ENCODE peak calls at places on chromosomes 4 and X, in four cellular contexts. L, S, F and O are unnamed samples.

GRCh38 chr4:3355266-3355748 is 62.5 kb downstream of the RGS12 start:
- DNase-seq in L (no peak), S (peak; percentile 64), F (no peak), O (no peak)

GRCh38 chr4:21649691-21650090 is 298.9 kb downstream of the KCNIP4 start:
- DNase-seq in L (no peak), F (no peak), S (no peak), O (no peak)

GRCh38 chr4:80361329-80361900 is 25.9 kb downstream of the CFAP299 start:
- DNase-seq in L (peak; percentile 8), F (peak; percentile 61), S (peak; percentile 76), O (peak; percentile 68)

GRCh38 chr4:185182196-185182595 is 21.6 kb downstream of the CFAP97 start:
- DNase-seq in S (no peak), F (peak; percentile 60), L (no peak), O (no peak)

GRCh38 chrX:23854945-23855344 is 52.8 kb downstream of the APOO start:
- DNase-seq in F (no peak), L (no peak), S (no peak), O (no peak)

GRCh38 chrX:102768984-102769761 is 48.6 kb downstream of the GPRASP3 start:
- DNase-seq in S (peak; percentile 88), L (peak; percentile 88), F (peak; percentile 88), O (peak; percentile 96)

GRCh38 chrX:3192835-3193234 is 151.6 kb downstream of the ARSF start:
- DNase-seq in F (no peak), L (no peak), S (no peak), O (no peak)

GRCh38 chr4:54695359-54696149 is 37.8 kb downstream of the KIT start:
- DNase-seq in L (peak; percentile 46), S (no peak), F (no peak), O (no peak)

GRCh38 chr4:110516106-110516922 is 40.4 kb downstream of the ENPEP start:
- DNase-seq in S (peak; percentile 78), L (peak; percentile 73), F (peak; percentile 92), O (peak; percentile 78)

GRCh38 chrX:148380614-148381561 is 119.5 kb upstream of the AFF2 start:
- DNase-seq in L (no peak), S (peak; percentile 65), F (no peak), O (no peak)

GRCh38 chrX:23819385-23820234 is 36.6 kb downstream of the SAT1 start:
- DNase-seq in L (no peak), S (no peak), F (no peak), O (no peak)

GRCh38 chrX:54921427-54922021 is 900 bp downstream of the TRO start:
- DNase-seq in S (no peak), F (peak; percentile 78), L (peak; percentile 92), O (no peak)

GRCh38 chr4:110586137-110586850 is 36.6 kb downstream of the PITX2 start:
- DNase-seq in S (peak; percentile 37), L (peak; percentile 42), F (peak; percentile 79), O (peak; percentile 72)

GRCh38 chrX:13339607-13340006 is 19.8 kb upstream of the ATXN3L start:
- DNase-seq in F (no peak), L (no peak), S (no peak), O (no peak)

GRCh38 chr4:98522603-98523395 is 135.6 kb downstream of the TSPAN5 start:
- DNase-seq in S (no peak), F (no peak), L (peak; percentile 65), O (peak; percentile 74)

GRCh38 chrX:63918611-63919010 is 133.6 kb upstream of the ARHGEF9 start:
- DNase-seq in F (peak; percentile 54), S (peak; percentile 0), L (peak; percentile 4), O (no peak)

GRCh38 chr4:73763877-73764276 is 23.5 kb downstream of the CXCL8 start:
- DNase-seq in F (no peak), S (no peak), L (no peak), O (no peak)

GRCh38 chr4:27702710-27703431 is 842.2 kb downstream of the STIM2 start:
- DNase-seq in F (peak; percentile 69), S (peak; percentile 9), L (peak; percentile 41), O (peak; percentile 49)

GRCh38 chr4:39061450-39061849 is 582 bp upstream of the KLHL5 start:
- DNase-seq in L (no peak), S (no peak), F (no peak), O (no peak)
- TF ChIP-seq EZH2phosphoT487 in L (no peak), S (no peak), F (no peak), O (no peak)

GRCh38 chr4:57661707-57662106 is 551.5 kb upstream of the IGFBP7 start:
- DNase-seq in L (no peak), S (no peak), F (no peak), O (no peak)
- H2AFZ ChIP-seq in L (no peak overlapping the region), S (no peak overlapping the region), F (peak overlapping the region; percentile 65), O (no peak overlapping the region)

DNA sequence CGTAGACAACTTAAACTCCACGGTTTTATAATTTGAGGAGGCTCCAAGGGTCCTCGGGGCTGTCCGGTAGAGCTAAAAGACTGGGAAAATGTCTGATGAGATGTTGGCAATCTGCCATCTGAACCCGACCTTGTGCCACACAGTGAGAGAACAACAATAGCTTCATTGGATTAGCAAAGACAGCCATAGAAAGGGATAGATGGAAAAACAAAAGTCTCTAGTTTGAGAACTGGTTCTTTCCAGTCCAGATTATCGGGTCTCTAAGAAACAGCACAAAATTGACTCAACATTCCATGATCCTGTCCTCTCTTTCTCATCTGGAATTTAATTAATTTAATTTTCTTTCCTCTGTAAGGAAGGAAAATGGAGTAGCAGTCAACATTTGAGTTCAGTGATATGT is 31.6 kb downstream of the CD40LG start:
- DNase-seq in F (no peak), L (peak; percentile 6), S (no peak), O (no peak)
- TF ChIP-seq EZH2phosphoT487 in F (no peak), L (no peak), S (no peak), O (no peak)

GRCh38 chr4:6781561-6781960 is 966 bp upstream of the KIAA0232 start:
- DNase-seq in F (no peak), S (peak; percentile 26), L (no peak), O (no peak)

GRCh38 chr4:6781113-6781512 is 1.4 kb upstream of the KIAA0232 start:
- DNase-seq in L (no peak), S (no peak), F (no peak), O (no peak)

GRCh38 chr4:6778435-6778834 is 4.1 kb upstream of the KIAA0232 start:
- DNase-seq in S (no peak), L (no peak), F (no peak), O (no peak)

GRCh38 chr4:6777636-6778281 is 4.8 kb upstream of the KIAA0232 start:
- DNase-seq in L (no peak), S (no peak), F (no peak), O (no peak)

GRCh38 chr4:6779667-6780565 is 2.6 kb upstream of the KIAA0232 start:
- DNase-seq in F (peak; percentile 71), L (peak; percentile 72), S (no peak), O (no peak)
- H2AFZ ChIP-seq in F (peak overlapping the region; percentile 95), L (peak overlapping the region; percentile 56), S (no peak overlapping the region), O (no peak overlapping the region)

GRCh38 chr4:20248155-20248558 is 3.5 kb upstream of the SLIT2 start:
- DNase-seq in F (peak; percentile 71), S (peak; percentile 40), L (peak; percentile 69), O (peak; percentile 82)
- TF ChIP-seq EZH2phosphoT487 in F (no peak), S (no peak), L (no peak), O (no peak)

GRCh38 chr4:165737309-165737972 is 135.6 kb upstream of the TLL1 start:
- DNase-seq in S (no peak), L (no peak), F (no peak), O (peak; percentile 18)

GRCh38 chr4:165748321-165748720 is 124.7 kb upstream of the TLL1 start:
- DNase-seq in F (peak; percentile 31), S (no peak), L (peak; percentile 63), O (no peak)

GRCh38 chr4:165738571-165738970 is 134.5 kb upstream of the TLL1 start:
- DNase-seq in S (no peak), F (no peak), L (no peak), O (peak; percentile 81)

GRCh38 chr4:165740911-165741310 is 132.1 kb upstream of the TLL1 start:
- DNase-seq in S (no peak), L (no peak), F (no peak), O (peak; percentile 56)

GRCh38 chr4:165743422-165743821 is 129.6 kb upstream of the TLL1 start:
- DNase-seq in F (no peak), L (no peak), S (no peak), O (no peak)
- H2AFZ ChIP-seq in F (peak overlapping the region; percentile 35), L (no peak overlapping the region), S (no peak overlapping the region), O (no peak overlapping the region)

GRCh38 chrX:68196939-68197791 is 236.1 kb downstream of the OPHN1 start:
- DNase-seq in S (peak; percentile 37), F (peak; percentile 72), L (peak; percentile 72), O (peak; percentile 83)
- TF ChIP-seq EZH2phosphoT487 in S (no peak), F (no peak), L (no peak), O (no peak)

GRCh38 chrX:18672008-18672407 is at the start of gene RS1:
- DNase-seq in F (no peak), S (no peak), L (peak; percentile 23), O (no peak)
- H2AFZ ChIP-seq in F (no peak within 1 kb of the TSS), S (no peak within 1 kb of the TSS), L (no peak within 1 kb of the TSS), O (no peak within 1 kb of the TSS)